ENCODE peak calls at places on chromosomes 11 and 22, in eight cellular contexts. One of them, this sample, is unnamed.

GRCh38 chr22:23305321-23305910 is 125.1 kb downstream of the BCR start:
- DNase-seq in KG1: no peak
- DNase-seq in breast epithelium: peak; percentile 51
- DNase-seq in activated T-cell treated with anti-CD3 and anti-CD28 coated beads, Interleukin-2, amount 50 U/mL, for 72 hours: no peak
- DNase-seq in T-helper 17 cell: no peak
- DNase-seq in mucosa of gallbladder: no peak
- DNase-seq in central memory CD8-positive, alpha-beta T cell: no peak
- DNase-seq in ovary: peak; percentile 31
- DNase-seq in this sample: peak; percentile 82

GRCh38 chr11:70090989-70091388 is 12.9 kb downstream of the ANO1 start:
- DNase-seq in ovary: no peak
- DNase-seq in breast epithelium: no peak
- DNase-seq in central memory CD8-positive, alpha-beta T cell: no peak
- DNase-seq in KG1: no peak
- DNase-seq in mucosa of gallbladder: no peak
- DNase-seq in activated T-cell treated with anti-CD3 and anti-CD28 coated beads, Interleukin-2, amount 50 U/mL, for 72 hours: no peak
- DNase-seq in T-helper 17 cell: no peak
- DNase-seq in this sample: no peak

GRCh38 chr11:114166389-114166788 is 106.9 kb downstream of the ZBTB16 start:
- DNase-seq in T-helper 17 cell: no peak
- DNase-seq in mucosa of gallbladder: no peak
- DNase-seq in KG1: no peak
- DNase-seq in ovary: no peak
- DNase-seq in central memory CD8-positive, alpha-beta T cell: no peak
- DNase-seq in breast epithelium: no peak
- DNase-seq in activated T-cell treated with anti-CD3 and anti-CD28 coated beads, Interleukin-2, amount 50 U/mL, for 72 hours: no peak
- DNase-seq in this sample: no peak

GRCh38 chr11:65429069-65429681 is 6.6 kb downstream of the NEAT1 start:
- DNase-seq in ovary: no peak
- DNase-seq in mucosa of gallbladder: no peak
- DNase-seq in KG1: no peak
- DNase-seq in T-helper 17 cell: no peak
- DNase-seq in activated T-cell treated with anti-CD3 and anti-CD28 coated beads, Interleukin-2, amount 50 U/mL, for 72 hours: no peak
- DNase-seq in breast epithelium: peak; percentile 49
- DNase-seq in central memory CD8-positive, alpha-beta T cell: no peak
- DNase-seq in this sample: peak; percentile 90

GRCh38 chr22:27149886-27150529 is 492.6 kb downstream of the MIAT start:
- DNase-seq in central memory CD8-positive, alpha-beta T cell: no peak
- DNase-seq in KG1: no peak
- DNase-seq in mucosa of gallbladder: no peak
- DNase-seq in ovary: no peak
- DNase-seq in T-helper 17 cell: no peak
- DNase-seq in breast epithelium: no peak
- DNase-seq in activated T-cell treated with anti-CD3 and anti-CD28 coated beads, Interleukin-2, amount 50 U/mL, for 72 hours: no peak
- DNase-seq in this sample: peak; percentile 80

GRCh38 chr11:68632802-68633201 is 51.5 kb upstream of the GAL start:
- DNase-seq in KG1: no peak
- DNase-seq in mucosa of gallbladder: no peak
- DNase-seq in T-helper 17 cell: peak; percentile 41
- DNase-seq in central memory CD8-positive, alpha-beta T cell: no peak
- DNase-seq in activated T-cell treated with anti-CD3 and anti-CD28 coated beads, Interleukin-2, amount 50 U/mL, for 72 hours: peak; percentile 49
- DNase-seq in ovary: no peak
- DNase-seq in breast epithelium: no peak
- DNase-seq in this sample: peak; percentile 55

GRCh38 chr11:64743591-64744543 is at the start of gene RASGRP2:
- DNase-seq in mucosa of gallbladder: peak; percentile 73
- DNase-seq in activated T-cell treated with anti-CD3 and anti-CD28 coated beads, Interleukin-2, amount 50 U/mL, for 72 hours: peak; percentile 84
- DNase-seq in central memory CD8-positive, alpha-beta T cell: peak; percentile 83
- DNase-seq in ovary: peak; percentile 65
- DNase-seq in breast epithelium: peak; percentile 69
- DNase-seq in KG1: peak; percentile 94
- DNase-seq in T-helper 17 cell: peak; percentile 90
- DNase-seq in this sample: peak; percentile 40

GRCh38 chr11:125802387-125802786 is 14.5 kb downstream of the PATE3 start:
- DNase-seq in T-helper 17 cell: no peak
- DNase-seq in ovary: no peak
- DNase-seq in central memory CD8-positive, alpha-beta T cell: no peak
- DNase-seq in KG1: no peak
- DNase-seq in activated T-cell treated with anti-CD3 and anti-CD28 coated beads, Interleukin-2, amount 50 U/mL, for 72 hours: no peak
- DNase-seq in breast epithelium: no peak
- DNase-seq in mucosa of gallbladder: no peak
- DNase-seq in this sample: no peak

GRCh38 chr22:38317995-38318715 is 922 bp upstream of the CSNK1E start:
- DNase-seq in activated T-cell treated with anti-CD3 and anti-CD28 coated beads, Interleukin-2, amount 50 U/mL, for 72 hours: no peak
- DNase-seq in breast epithelium: peak; percentile 86
- DNase-seq in ovary: peak; percentile 59
- DNase-seq in central memory CD8-positive, alpha-beta T cell: no peak
- DNase-seq in KG1: peak; percentile 29
- DNase-seq in T-helper 17 cell: no peak
- DNase-seq in mucosa of gallbladder: peak; percentile 68
- DNase-seq in this sample: peak; percentile 97

GRCh38 chr22:39282642-39283311 is 36.6 kb downstream of the RPL3 start:
- DNase-seq in KG1: no peak
- DNase-seq in activated T-cell treated with anti-CD3 and anti-CD28 coated beads, Interleukin-2, amount 50 U/mL, for 72 hours: no peak
- DNase-seq in mucosa of gallbladder: no peak
- DNase-seq in breast epithelium: no peak
- DNase-seq in T-helper 17 cell: no peak
- DNase-seq in ovary: no peak
- DNase-seq in central memory CD8-positive, alpha-beta T cell: no peak
- DNase-seq in this sample: peak; percentile 73

GRCh38 chr22:48492371-48493320 is 1335.0 kb downstream of the BRD1 start:
- DNase-seq in ovary: peak; percentile 70
- DNase-seq in activated T-cell treated with anti-CD3 and anti-CD28 coated beads, Interleukin-2, amount 50 U/mL, for 72 hours: peak; percentile 34
- DNase-seq in KG1: peak; percentile 16
- DNase-seq in central memory CD8-positive, alpha-beta T cell: no peak
- DNase-seq in mucosa of gallbladder: peak; percentile 62
- DNase-seq in T-helper 17 cell: no peak
- DNase-seq in breast epithelium: peak; percentile 56
- DNase-seq in this sample: peak; percentile 65

GRCh38 chr11:46075168-46075567 is 46.1 kb downstream of the PHF21A start:
- DNase-seq in activated T-cell treated with anti-CD3 and anti-CD28 coated beads, Interleukin-2, amount 50 U/mL, for 72 hours: no peak
- DNase-seq in mucosa of gallbladder: no peak
- DNase-seq in central memory CD8-positive, alpha-beta T cell: no peak
- DNase-seq in ovary: no peak
- DNase-seq in T-helper 17 cell: no peak
- DNase-seq in KG1: no peak
- DNase-seq in breast epithelium: no peak
- DNase-seq in this sample: peak; percentile 35

This sample was measured in mesenchymal stem cell.